ENCODE peak calls at places on chromosomes 13 and 19, in five cellular contexts. One of them, this sample, is unnamed.
A peak's percentile ranks its signal among the peaks of the same experiment; 100 is the strongest.

GRCh38 chr19:48553676-48554384 is 1.9 kb downstream of the SULT2B1 start:
- DNase-seq in tibial nerve: no peak
- DNase-seq in AG04449: no peak
- DNase-seq in left ventricle myocardium inferior: no peak
- DNase-seq in CD4-positive, alpha-beta T cell: no peak
- DNase-seq in this sample: no peak

GRCh38 chr19:11480081-11480926 is 542 bp downstream of the ELAVL3 start:
- DNase-seq in tibial nerve: no peak
- DNase-seq in AG04449: no peak
- DNase-seq in left ventricle myocardium inferior: no peak
- DNase-seq in CD4-positive, alpha-beta T cell: no peak
- DNase-seq in this sample: no peak

GRCh38 chr13:96822900-96823299 is 171.4 kb downstream of the OXGR1 start:
- DNase-seq in tibial nerve: no peak
- DNase-seq in AG04449: no peak
- DNase-seq in left ventricle myocardium inferior: no peak
- DNase-seq in CD4-positive, alpha-beta T cell: no peak
- DNase-seq in this sample: no peak

GRCh38 chr13:61135583-61135982 is 280.1 kb downstream of the PCDH20 start:
- DNase-seq in tibial nerve: no peak
- DNase-seq in AG04449: no peak
- DNase-seq in left ventricle myocardium inferior: no peak
- DNase-seq in CD4-positive, alpha-beta T cell: no peak
- DNase-seq in this sample: no peak

GRCh38 chr19:56167064-56167578 is 8.7 kb upstream of the GALP start:
- DNase-seq in tibial nerve: no peak
- DNase-seq in AG04449: no peak
- DNase-seq in left ventricle myocardium inferior: no peak
- DNase-seq in CD4-positive, alpha-beta T cell: no peak
- DNase-seq in this sample: no peak

GRCh38 chr19:10800488-10800887 is 35.5 kb downstream of the TMED1 start:
- DNase-seq in tibial nerve: no peak
- DNase-seq in AG04449: no peak
- DNase-seq in left ventricle myocardium inferior: peak; percentile 54
- DNase-seq in CD4-positive, alpha-beta T cell: no peak
- DNase-seq in this sample: no peak

GRCh38 chr19:18292810-18293641 is 11.6 kb upstream of the JUND start:
- DNase-seq in tibial nerve: peak; percentile 74
- DNase-seq in AG04449: no peak
- DNase-seq in left ventricle myocardium inferior: peak; percentile 91
- DNase-seq in CD4-positive, alpha-beta T cell: no peak
- DNase-seq in this sample: peak; percentile 75

GRCh38 chr13:112165712-112166111 is 98.8 kb downstream of the SOX1 start:
- DNase-seq in tibial nerve: no peak
- DNase-seq in AG04449: no peak
- DNase-seq in left ventricle myocardium inferior: no peak
- DNase-seq in CD4-positive, alpha-beta T cell: no peak
- DNase-seq in this sample: no peak

GRCh38 chr19:7395793-7396192 is 47.1 kb downstream of the ARHGEF18 start:
- DNase-seq in tibial nerve: no peak
- DNase-seq in AG04449: no peak
- DNase-seq in left ventricle myocardium inferior: no peak
- DNase-seq in CD4-positive, alpha-beta T cell: no peak
- DNase-seq in this sample: no peak

GRCh38 chr13:106354961-106355360 is 180.5 kb downstream of the EFNB2 start:
- DNase-seq in tibial nerve: no peak
- DNase-seq in AG04449: no peak
- DNase-seq in left ventricle myocardium inferior: no peak
- DNase-seq in CD4-positive, alpha-beta T cell: no peak
- DNase-seq in this sample: no peak

GRCh38 chr13:81379183-81379582 is 1038.3 kb upstream of the SPRY2 start:
- DNase-seq in tibial nerve: no peak
- DNase-seq in AG04449: no peak
- DNase-seq in left ventricle myocardium inferior: no peak
- DNase-seq in CD4-positive, alpha-beta T cell: no peak
- DNase-seq in this sample: no peak
- TF ChIP-seq CTCF in tibial nerve: no peak
- TF ChIP-seq CTCF in AG04449: no peak
- TF ChIP-seq CTCF in left ventricle myocardium inferior: no peak
- TF ChIP-seq CTCF in CD4-positive, alpha-beta T cell: no peak
- TF ChIP-seq CTCF in this sample: no peak

GRCh38 chr19:38929929-38930775 is at the start of gene SARS2:
- DNase-seq in tibial nerve: peak; percentile 78
- DNase-seq in AG04449: peak; percentile 59
- DNase-seq in left ventricle myocardium inferior: peak; percentile 91
- DNase-seq in CD4-positive, alpha-beta T cell: peak; percentile 88
- DNase-seq in this sample: peak; percentile 97
- TF ChIP-seq CTCF in tibial nerve: peak; percentile 98
- TF ChIP-seq CTCF in AG04449: peak; percentile 97
- TF ChIP-seq CTCF in left ventricle myocardium inferior: peak; percentile 100
- TF ChIP-seq CTCF in CD4-positive, alpha-beta T cell: peak; percentile 100
- TF ChIP-seq CTCF in this sample: peak; percentile 91

DNA sequence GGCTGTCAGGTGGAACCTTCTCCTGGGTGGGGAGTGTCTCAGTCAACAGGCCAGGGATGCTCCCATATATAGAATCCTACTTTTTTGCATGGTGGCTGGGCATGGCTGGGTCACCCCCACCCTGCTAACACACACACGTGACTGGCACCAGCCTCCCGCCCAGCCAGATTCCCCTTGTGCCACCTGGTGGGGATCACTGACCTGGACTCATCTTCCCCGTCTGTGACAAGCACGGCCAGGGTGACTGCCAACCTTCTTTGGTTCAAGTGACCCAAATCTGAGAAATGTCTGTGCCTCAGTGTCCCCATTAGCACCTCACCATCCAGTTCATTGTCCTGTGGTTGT is 1.0 kb downstream of the PKN1 start:
- DNase-seq in tibial nerve: no peak
- DNase-seq in AG04449: no peak
- DNase-seq in left ventricle myocardium inferior: no peak
- DNase-seq in CD4-positive, alpha-beta T cell: no peak
- DNase-seq in this sample: no peak
- TF ChIP-seq CTCF in tibial nerve: no peak
- TF ChIP-seq CTCF in AG04449: no peak
- TF ChIP-seq CTCF in left ventricle myocardium inferior: no peak
- TF ChIP-seq CTCF in CD4-positive, alpha-beta T cell: no peak
- TF ChIP-seq CTCF in this sample: no peak

GRCh38 chr13:33677215-33677614 is 140.7 kb upstream of the RFC3 start:
- DNase-seq in tibial nerve: no peak
- DNase-seq in AG04449: no peak
- DNase-seq in left ventricle myocardium inferior: no peak
- DNase-seq in CD4-positive, alpha-beta T cell: no peak
- DNase-seq in this sample: no peak

GRCh38 chr13:33678906-33679657 is 138.9 kb upstream of the RFC3 start:
- DNase-seq in tibial nerve: peak; percentile 25
- DNase-seq in AG04449: no peak
- DNase-seq in left ventricle myocardium inferior: peak; percentile 29
- DNase-seq in CD4-positive, alpha-beta T cell: peak; percentile 18
- DNase-seq in this sample: peak; percentile 91

GRCh38 chr13:33679658-33680012 is 138.3 kb upstream of the RFC3 start:
- DNase-seq in tibial nerve: no peak
- DNase-seq in AG04449: no peak
- DNase-seq in left ventricle myocardium inferior: no peak
- DNase-seq in CD4-positive, alpha-beta T cell: no peak
- DNase-seq in this sample: no peak

GRCh38 chr13:33676700-33677048 is 141.3 kb upstream of the RFC3 start:
- DNase-seq in tibial nerve: no peak
- DNase-seq in AG04449: no peak
- DNase-seq in left ventricle myocardium inferior: peak; percentile 31
- DNase-seq in CD4-positive, alpha-beta T cell: no peak
- DNase-seq in this sample: no peak

GRCh38 chr13:33678084-33678483 is 139.9 kb upstream of the RFC3 start:
- DNase-seq in tibial nerve: no peak
- DNase-seq in AG04449: no peak
- DNase-seq in left ventricle myocardium inferior: no peak
- DNase-seq in CD4-positive, alpha-beta T cell: no peak
- DNase-seq in this sample: no peak
- TF ChIP-seq CTCF in tibial nerve: no peak
- TF ChIP-seq CTCF in AG04449: no peak
- TF ChIP-seq CTCF in left ventricle myocardium inferior: no peak
- TF ChIP-seq CTCF in CD4-positive, alpha-beta T cell: no peak
- TF ChIP-seq CTCF in this sample: no peak

DNA sequence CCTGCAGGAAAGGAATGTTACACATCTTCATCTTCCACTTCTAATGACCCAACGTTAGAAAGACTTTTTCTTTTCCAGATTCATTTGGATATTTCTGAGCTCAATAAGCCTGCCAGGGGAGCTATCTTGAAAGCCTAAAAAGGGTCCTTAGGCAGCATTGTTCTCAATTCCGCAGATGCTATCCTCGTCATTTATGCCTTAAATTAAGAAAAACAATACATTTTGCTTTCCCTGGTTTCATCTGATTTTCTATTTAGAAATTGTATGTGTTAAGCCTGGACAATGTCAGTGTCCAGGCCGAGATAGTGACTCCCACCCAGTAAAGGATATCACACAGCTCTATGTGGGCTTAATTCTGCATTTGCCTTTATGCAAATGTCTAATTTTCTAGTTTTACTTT is 721.3 kb downstream of the DIAPH3 start:
- DNase-seq in tibial nerve: no peak
- DNase-seq in AG04449: no peak
- DNase-seq in left ventricle myocardium inferior: no peak
- DNase-seq in CD4-positive, alpha-beta T cell: no peak
- DNase-seq in this sample: no peak
- TF ChIP-seq CTCF in tibial nerve: no peak
- TF ChIP-seq CTCF in AG04449: no peak
- TF ChIP-seq CTCF in left ventricle myocardium inferior: no peak
- TF ChIP-seq CTCF in CD4-positive, alpha-beta T cell: no peak
- TF ChIP-seq CTCF in this sample: no peak

GRCh38 chr19:45668342-45668871 is 386 bp downstream of the GIPR start:
- DNase-seq in tibial nerve: no peak
- DNase-seq in AG04449: no peak
- DNase-seq in left ventricle myocardium inferior: no peak
- DNase-seq in CD4-positive, alpha-beta T cell: no peak
- DNase-seq in this sample: no peak
- TF ChIP-seq CTCF in tibial nerve: no peak
- TF ChIP-seq CTCF in AG04449: no peak
- TF ChIP-seq CTCF in left ventricle myocardium inferior: no peak
- TF ChIP-seq CTCF in CD4-positive, alpha-beta T cell: no peak
- TF ChIP-seq CTCF in this sample: no peak

GRCh38 chr19:16542045-16542893 is at the start of gene CHERP:
- DNase-seq in tibial nerve: peak; percentile 74
- DNase-seq in AG04449: peak; percentile 46
- DNase-seq in left ventricle myocardium inferior: peak; percentile 94
- DNase-seq in CD4-positive, alpha-beta T cell: peak; percentile 93
- DNase-seq in this sample: peak; percentile 97
- TF ChIP-seq CTCF in tibial nerve: peak; percentile 14
- TF ChIP-seq CTCF in AG04449: no peak
- TF ChIP-seq CTCF in left ventricle myocardium inferior: peak; percentile 11
- TF ChIP-seq CTCF in CD4-positive, alpha-beta T cell: no peak
- TF ChIP-seq CTCF in this sample: no peak

GRCh38 chr13:81929988-81930387 is 1589.1 kb upstream of the SPRY2 start:
- DNase-seq in tibial nerve: no peak
- DNase-seq in AG04449: no peak
- DNase-seq in left ventricle myocardium inferior: no peak
- DNase-seq in CD4-positive, alpha-beta T cell: no peak
- DNase-seq in this sample: no peak
- TF ChIP-seq CTCF in tibial nerve: peak; percentile 24
- TF ChIP-seq CTCF in AG04449: no peak
- TF ChIP-seq CTCF in left ventricle myocardium inferior: peak; percentile 15
- TF ChIP-seq CTCF in CD4-positive, alpha-beta T cell: no peak
- TF ChIP-seq CTCF in this sample: peak; percentile 17

GRCh38 chr19:33192010-33192409 is 2.1 kb upstream of the LRP3 start:
- DNase-seq in tibial nerve: no peak
- DNase-seq in AG04449: no peak
- DNase-seq in left ventricle myocardium inferior: no peak
- DNase-seq in CD4-positive, alpha-beta T cell: no peak
- DNase-seq in this sample: no peak
- TF ChIP-seq CTCF in tibial nerve: no peak
- TF ChIP-seq CTCF in AG04449: no peak
- TF ChIP-seq CTCF in left ventricle myocardium inferior: no peak
- TF ChIP-seq CTCF in CD4-positive, alpha-beta T cell: no peak
- TF ChIP-seq CTCF in this sample: peak; percentile 29

This sample was measured in GM13977.